ENCODE peak calls at places on chromosome 3, in six cellular contexts. M is activated CD4-positive, alpha-beta T cell treated with anti-CD3 and anti-CD28 coated beads, Interleukin-2, amount 50 U/mL, for 48 hours; N is ACHN; I is stimulated activated CD4-positive, alpha-beta T cell treated with anti-CD3 and anti-CD28 coated beads, Interleukin-12 subunit alpha, Interleukin-12 subunit beta, amount 100 ng/mL, for 48 hours; P is effector memory CD4-positive, alpha-beta T cell; L is activated gamma-delta T cell treated with Interleukin-2 at 50 U/mL for 16 hours. X is an unnamed sample.

GRCh38 chr3:5072100-5072816 is 49.8 kb upstream of the ARL8B start:
- DNase-seq in M (no peak), N (no peak), I (no peak), P (no peak), L (no peak), X (no peak)

GRCh38 chr3:73656241-73656890 is 31.6 kb upstream of the PDZRN3 start:
- DNase-seq in M (no peak), N (no peak), I (no peak), P (no peak), L (no peak), X (no peak)

GRCh38 chr3:182989566-182989965 is 9.2 kb upstream of the DCUN1D1 start:
- DNase-seq in M (no peak), N (no peak), I (no peak), P (no peak), L (no peak), X (no peak)

GRCh38 chr3:123314409-123315270 is 112.9 kb downstream of the SEC22A start:
- DNase-seq in M (no peak), N (no peak), I (no peak), P (no peak), L (no peak), X (peak)

GRCh38 chr3:33074217-33075067 is 22.5 kb downstream of the GLB1 start:
- DNase-seq in M (peak), N (peak), I (peak), P (peak), L (peak), X (peak)

GRCh38 chr3:46409735-46410489 is 2.9 kb downstream of the CCRL2 start:
- DNase-seq in M (no peak), N (no peak), I (no peak), P (no peak), L (no peak), X (no peak)

GRCh38 chr3:59192473-59192872 is 142.6 kb upstream of the CFAP20DC start:
- DNase-seq in M (no peak), N (no peak), I (no peak), P (no peak), L (no peak), X (no peak)

GRCh38 chr3:86563358-86563970 is 427.5 kb downstream of the VGLL3 start:
- DNase-seq in M (no peak), N (peak), I (no peak), P (no peak), L (no peak), X (no peak)

GRCh38 chr3:49171775-49172500 is 540 bp downstream of the KLHDC8B start:
- DNase-seq in M (no peak), N (no peak), I (no peak), P (no peak), L (no peak), X (no peak)

GRCh38 chr3:164723396-164723795 is 354.9 kb downstream of the SI start:
- DNase-seq in M (no peak), N (no peak), I (no peak), P (no peak), L (no peak), X (peak)

GRCh38 chr3:111845996-111846395 is 13.1 kb upstream of the PHLDB2 start:
- DNase-seq in M (no peak), N (no peak), I (no peak), P (no peak), L (no peak), X (peak)

GRCh38 chr3:15815696-15816095 is 17.9 kb upstream of the ANKRD28 start:
- DNase-seq in M (no peak), N (peak), I (no peak), P (no peak), L (no peak), X (no peak)

GRCh38 chr3:104596551-104596950 is 770.2 kb upstream of the ALCAM start:
- DNase-seq in M (no peak), N (peak), I (no peak), P (no peak), L (no peak), X (peak)

X was measured in ELF-1.